ENCODE peak calls at places on chromosomes 4 and X, in ten cellular contexts. U, O, K, V, A, P, N, J, F and G are unnamed samples.

GRCh38 chrX:19332983-19333382 is 10.7 kb upstream of the PDHA1 start:
- DNase-seq in U (no peak), O (no peak), K (peak; percentile 43), V (no peak), A (no peak), P (no peak), N (no peak), J (no peak), F (no peak), G (no peak)

GRCh38 chr4:170423137-170423536 is 333.4 kb upstream of the AADAT start:
- DNase-seq in U (no peak), O (no peak), K (no peak), V (no peak), A (no peak), P (no peak), N (no peak), J (no peak), F (no peak), G (no peak)

GRCh38 chr4:20696815-20697214 is 3.4 kb upstream of the PACRGL start:
- DNase-seq in U (no peak), O (no peak), K (no peak), V (no peak), A (no peak), P (no peak), N (no peak), J (no peak), F (no peak), G (no peak)

GRCh38 chr4:150619032-150619431 is 37.1 kb downstream of the MAB21L2 start:
- DNase-seq in U (no peak), O (no peak), K (peak; percentile 39), V (no peak), A (no peak), P (no peak), N (no peak), J (no peak), F (no peak), G (no peak)

GRCh38 chr4:152000518-152000917 is 239.7 kb upstream of the GATB start:
- DNase-seq in U (no peak), O (no peak), K (no peak), V (no peak), A (no peak), P (no peak), N (no peak), J (no peak), F (no peak), G (no peak)

GRCh38 chr4:15238720-15239119 is 189.1 kb upstream of the C1QTNF7 start:
- DNase-seq in U (no peak), O (no peak), K (peak; percentile 70), V (no peak), A (no peak), P (peak; percentile 25), N (no peak), J (no peak), F (no peak), G (no peak)

GRCh38 chrX:53435997-53436396 is 1.8 kb upstream of the HSD17B10 start:
- DNase-seq in U (peak; percentile 56), O (peak; percentile 65), K (peak; percentile 64), V (peak; percentile 71), A (peak; percentile 21), P (peak; percentile 70), N (no peak), J (peak; percentile 76), F (no peak), G (peak; percentile 51)

GRCh38 chr4:102815981-102816380 is 11.4 kb downstream of the UBE2D3 start:
- DNase-seq in U (no peak), O (no peak), K (peak; percentile 83), V (no peak), A (no peak), P (peak; percentile 30), N (no peak), J (no peak), F (no peak), G (no peak)

GRCh38 chr4:150510176-150510875 is 71.6 kb upstream of the MAB21L2 start:
- DNase-seq in U (no peak), O (no peak), K (peak; percentile 85), V (no peak), A (no peak), P (peak; percentile 5), N (no peak), J (no peak), F (no peak), G (peak; percentile 6)

GRCh38 chr4:74412225-74412624 is 32.7 kb upstream of the AREG start:
- DNase-seq in U (no peak), O (no peak), K (no peak), V (no peak), A (no peak), P (no peak), N (no peak), J (no peak), F (no peak), G (no peak)

GRCh38 chrX:11755724-11756123 is 2.3 kb upstream of the MSL3 start:
- DNase-seq in U (no peak), O (no peak), K (no peak), V (no peak), A (no peak), P (no peak), N (no peak), J (no peak), F (no peak), G (no peak)

GRCh38 chrX:72169008-72169728 is 12.4 kb upstream of the PIN4 start:
- DNase-seq in U (no peak), O (no peak), K (peak; percentile 8), V (no peak), A (no peak), P (no peak), N (no peak), J (peak; percentile 58), F (no peak), G (no peak)

GRCh38 chrX:151543706-151544105 is 19.8 kb upstream of the PASD1 start:
- DNase-seq in U (no peak), O (no peak), K (no peak), V (no peak), A (no peak), P (no peak), N (no peak), J (no peak), F (no peak), G (no peak)

GRCh38 chr4:176090115-176090514 is 24.5 kb downstream of the WDR17 start:
- DNase-seq in U (no peak), O (no peak), K (no peak), V (no peak), A (no peak), P (no peak), N (no peak), J (no peak), F (no peak), G (no peak)

GRCh38 chr4:156971168-156971601 is 414 bp downstream of the PDGFC start:
- DNase-seq in U (no peak), O (peak; percentile 74), K (no peak), V (no peak), A (peak; percentile 19), P (no peak), N (no peak), J (no peak), F (no peak), G (no peak)

GRCh38 chr4:105620640-105621323 is 68.4 kb downstream of the ARHGEF38 start:
- DNase-seq in U (no peak), O (no peak), K (peak; percentile 83), V (no peak), A (no peak), P (peak; percentile 2), N (no peak), J (no peak), F (no peak), G (peak; percentile 16)

DNA sequence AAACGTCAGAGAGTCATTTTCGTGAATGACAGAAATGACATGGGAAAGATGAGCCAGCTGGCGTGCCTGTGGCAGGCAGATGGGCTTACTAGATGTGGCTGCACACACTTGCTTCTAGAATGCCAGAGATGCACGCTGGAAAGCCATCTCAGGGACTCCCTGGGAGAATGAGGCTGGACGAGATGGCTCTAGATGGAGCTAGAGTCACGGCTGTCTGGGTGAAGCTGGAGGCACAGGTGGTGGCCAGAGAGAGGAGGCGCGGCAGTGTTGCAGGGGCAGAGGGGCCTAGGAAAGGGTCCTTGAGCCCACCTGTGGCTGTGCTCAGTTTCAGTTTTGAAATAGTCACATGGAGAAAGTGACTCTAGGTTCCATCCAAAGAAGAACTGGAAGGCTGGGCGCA is 26.0 kb downstream of the TKTL1 start:
- DNase-seq in U (no peak), O (no peak), K (no peak), V (no peak), A (no peak), P (no peak), N (no peak), J (no peak), F (no peak), G (no peak)
- H3K4me3 ChIP-seq in U (no peak overlapping the region), O (no peak overlapping the region), K (no peak overlapping the region), V (no peak overlapping the region), A (no peak overlapping the region), P (no peak overlapping the region), N (no peak overlapping the region), J (no peak overlapping the region), F (no peak overlapping the region), G (no peak overlapping the region)

GRCh38 chr4:7904942-7905341 is 34.7 kb downstream of the AFAP1 start:
- DNase-seq in U (no peak), O (no peak), K (peak; percentile 98), V (no peak), A (no peak), P (no peak), N (no peak), J (no peak), F (no peak), G (no peak)
- H3K4me1 ChIP-seq in U (peaks cover 12% of the 10 kb centered on the region), O (peaks cover 44% of the 10 kb centered on the region), K (peaks cover 31% of the 10 kb centered on the region), V (peaks cover 71% of the 10 kb centered on the region), A (peaks cover 14% of the 10 kb centered on the region), P (peaks cover 88% of the 10 kb centered on the region), N (peaks cover 9% of the 10 kb centered on the region), J (peaks cover 10% of the 10 kb centered on the region), F (peaks cover 14% of the 10 kb centered on the region), G (peaks cover 6% of the 10 kb centered on the region)

DNA sequence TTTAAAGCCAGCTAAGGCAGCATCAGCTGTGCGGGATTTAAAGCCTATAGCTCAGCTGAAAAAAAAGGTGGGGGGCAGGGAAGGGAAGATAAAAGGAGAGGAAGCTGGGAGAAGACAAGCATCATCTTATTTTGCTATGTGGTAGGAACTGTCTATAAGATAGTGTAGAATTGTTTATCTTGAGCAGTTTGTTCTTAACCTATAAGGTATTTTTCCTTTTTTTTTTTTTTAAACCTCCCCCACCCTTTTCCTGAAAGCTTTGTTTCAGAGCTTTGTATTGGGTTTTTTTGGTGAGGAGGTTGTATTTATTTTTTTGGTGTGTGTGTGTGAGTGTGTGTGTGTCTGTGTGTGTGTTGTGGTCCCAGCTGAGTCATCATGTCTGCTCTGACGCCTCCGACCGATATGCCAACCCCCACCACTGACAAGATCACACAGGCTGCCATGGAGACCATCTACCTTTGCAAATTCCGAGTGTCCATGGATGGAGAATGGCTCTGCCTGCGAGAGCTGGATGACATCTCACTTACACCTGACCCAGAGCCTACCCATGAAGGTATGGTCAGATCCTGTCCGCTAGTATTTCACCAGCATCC is 531 bp downstream of the RUFY3 start:
- DNase-seq in U (no peak), O (no peak), K (peak; percentile 75), V (no peak), A (no peak), P (no peak), N (no peak), J (no peak), F (no peak), G (no peak)
- H3K4me3 ChIP-seq in U (peak overlapping the region; percentile 59), O (peak overlapping the region; percentile 40), K (peak overlapping the region; percentile 70), V (peak overlapping the region; percentile 43), A (peak overlapping the region; percentile 34), P (no peak overlapping the region), N (peak overlapping the region; percentile 11), J (no peak overlapping the region), F (peak overlapping the region; percentile 37), G (no peak overlapping the region)

DNA sequence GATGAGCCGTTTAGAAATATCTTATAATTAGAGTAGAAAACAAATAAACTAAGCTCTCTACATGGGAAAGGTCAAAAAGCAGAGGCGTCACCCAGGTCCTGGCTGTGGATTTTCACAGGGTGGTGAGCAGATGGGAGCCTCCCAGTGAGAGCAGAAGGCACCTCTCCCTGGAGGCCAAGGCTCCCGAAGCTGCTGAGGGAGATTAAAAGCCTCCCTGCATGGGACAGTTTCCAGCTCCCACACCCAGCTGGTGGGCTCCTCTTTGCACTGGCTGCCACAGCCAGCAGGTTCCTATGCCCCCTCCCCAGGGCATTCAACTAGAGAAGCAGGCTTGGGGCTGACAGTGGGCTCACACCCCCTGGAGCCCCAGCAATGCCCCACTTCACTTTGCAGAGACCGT is 55.2 kb upstream of the TBC1D9 start:
- DNase-seq in U (no peak), O (no peak), K (no peak), V (no peak), A (no peak), P (no peak), N (no peak), J (no peak), F (no peak), G (no peak)
- H3K4me1 ChIP-seq in U (no peaks in the 10 kb centered on the region), O (peaks cover 20% of the 10 kb centered on the region), K (no peaks in the 10 kb centered on the region), V (no peaks in the 10 kb centered on the region), A (peaks cover 26% of the 10 kb centered on the region), P (no peaks in the 10 kb centered on the region), N (peaks cover 26% of the 10 kb centered on the region), J (no peaks in the 10 kb centered on the region), F (no peaks in the 10 kb centered on the region), G (no peaks in the 10 kb centered on the region)